ENCODE peak calls at places on chromosomes 5 and 9, in eight cellular contexts. C is stimulated activated CD4-positive, alpha-beta T cell treated with anti-CD3 and anti-CD28 coated beads, TNF-alpha, amount 100 ng/mL, for 24 hours; D is glomerular endothelial cell; N is bronchial epithelial cell; X is stomach; H is activated CD8-positive, alpha-beta memory T cell treated with anti-CD3 and anti-CD28 coated beads for 48 hours; G is HuH-7; Q is T-helper 17 cell. W is an unnamed sample.

GRCh38 chr9:36728651-36729520 is 156.2 kb downstream of the MELK start:
- DNase-seq in C (peak), D (peak), N (peak), X (peak), H (peak), G (peak), Q (peak), W (peak)

GRCh38 chr9:113352411-113352810 is 3.1 kb downstream of the BSPRY start:
- DNase-seq in C (no peak), D (no peak), N (peak), X (no peak), H (no peak), G (no peak), Q (no peak), W (no peak)

GRCh38 chr9:115115924-115116323 is 2.0 kb downstream of the TNC start:
- DNase-seq in C (no peak), D (no peak), N (peak), X (no peak), H (no peak), G (no peak), Q (no peak), W (no peak)

GRCh38 chr9:129497064-129497836 is 123.7 kb downstream of the C9orf50 start:
- DNase-seq in C (no peak), D (no peak), N (no peak), X (no peak), H (no peak), G (no peak), Q (no peak), W (no peak)

GRCh38 chr5:2024986-2025721 is 142.4 kb upstream of the IRX4 start:
- DNase-seq in C (no peak), D (no peak), N (no peak), X (no peak), H (no peak), G (no peak), Q (no peak), W (no peak)

GRCh38 chr5:65121880-65122436 is 353.2 kb downstream of the CWC27 start:
- DNase-seq in C (no peak), D (no peak), N (peak), X (no peak), H (no peak), G (no peak), Q (no peak), W (no peak)

GRCh38 chr5:2726366-2726765 is 25.1 kb downstream of the IRX2 start:
- DNase-seq in C (no peak), D (no peak), N (no peak), X (no peak), H (no peak), G (no peak), Q (no peak), W (no peak)

GRCh38 chr5:170419666-170420065 is 30.5 kb upstream of the KCNMB1 start:
- DNase-seq in C (no peak), D (no peak), N (no peak), X (no peak), H (no peak), G (no peak), Q (no peak), W (no peak)

GRCh38 chr9:37956904-37957663 is 53.2 kb upstream of the SLC25A51 start:
- DNase-seq in C (no peak), D (no peak), N (no peak), X (peak), H (no peak), G (no peak), Q (no peak), W (no peak)

GRCh38 chr5:4245076-4245475 is 649.4 kb downstream of the IRX1 start:
- DNase-seq in C (no peak), D (no peak), N (no peak), X (no peak), H (no peak), G (no peak), Q (no peak), W (no peak)

GRCh38 chr5:150567031-150567680 is 59.2 kb downstream of the NDST1 start:
- DNase-seq in C (no peak), D (no peak), N (peak), X (no peak), H (no peak), G (no peak), Q (no peak), W (no peak)

GRCh38 chr9:120783611-120784047 is 9.6 kb downstream of the FBXW2 start:
- DNase-seq in C (no peak), D (no peak), N (peak), X (no peak), H (no peak), G (peak), Q (no peak), W (no peak)

GRCh38 chr9:125701351-125701750 is 5.7 kb downstream of the MAPKAP1 start:
- DNase-seq in C (no peak), D (peak), N (peak), X (no peak), H (no peak), G (no peak), Q (no peak), W (no peak)

GRCh38 chr5:57175586-57175985 is 1.7 kb downstream of the GPBP1 start:
- DNase-seq in C (no peak), D (no peak), N (no peak), X (no peak), H (peak), G (no peak), Q (no peak), W (no peak)

GRCh38 chr5:27947088-27947487 is 908.7 kb upstream of the CDH9 start:
- DNase-seq in C (no peak), D (no peak), N (no peak), X (no peak), H (no peak), G (no peak), Q (no peak), W (no peak)

GRCh38 chr5:1771149-1772065 is 28.2 kb downstream of the MRPL36 start:
- DNase-seq in C (no peak), D (no peak), N (no peak), X (no peak), H (no peak), G (no peak), Q (no peak), W (no peak)

GRCh38 chr5:61416010-61416409 is 84.0 kb downstream of the ZSWIM6 start:
- DNase-seq in C (no peak), D (no peak), N (peak), X (no peak), H (no peak), G (no peak), Q (no peak), W (no peak)

GRCh38 chr5:10018670-10019069 is 231.0 kb downstream of the ATPSCKMT start:
- DNase-seq in C (no peak), D (no peak), N (peak), X (no peak), H (no peak), G (no peak), Q (no peak), W (peak)

GRCh38 chr9:29208670-29209069 is 1635.4 kb upstream of the C9orf72 start:
- DNase-seq in C (no peak), D (no peak), N (no peak), X (no peak), H (no peak), G (no peak), Q (no peak), W (peak)

GRCh38 chr5:10235350-10235749 is 14.3 kb downstream of the ATPSCKMT start:
- DNase-seq in C (no peak), D (no peak), N (no peak), X (no peak), H (no peak), G (no peak), Q (no peak), W (no peak)

GRCh38 chr5:68683632-68684035 is 410.2 kb upstream of the SLC30A5 start:
- DNase-seq in C (no peak), D (no peak), N (peak), X (no peak), H (no peak), G (no peak), Q (no peak), W (peak)

GRCh38 chr5:67129768-67130167 is 66.8 kb downstream of the CD180 start:
- DNase-seq in C (no peak), D (no peak), N (no peak), X (no peak), H (no peak), G (no peak), Q (no peak), W (no peak)

GRCh38 chr9:88681434-88681833 is 146.5 kb downstream of the NXNL2 start:
- DNase-seq in C (no peak), D (no peak), N (no peak), X (no peak), H (no peak), G (no peak), Q (no peak), W (no peak)

GRCh38 chr5:105587963-105588662 is 2025.5 kb upstream of the NUDT12 start:
- DNase-seq in C (no peak), D (no peak), N (peak), X (no peak), H (no peak), G (no peak), Q (no peak), W (no peak)

GRCh38 chr5:135916638-135917263 is 21.1 kb upstream of the IL9 start:
- DNase-seq in C (no peak), D (no peak), N (no peak), X (no peak), H (no peak), G (no peak), Q (no peak), W (no peak)

GRCh38 chr9:126366366-126367011 is 39.9 kb downstream of the MVB12B start:
- DNase-seq in C (no peak), D (no peak), N (no peak), X (no peak), H (no peak), G (no peak), Q (no peak), W (no peak)

GRCh38 chr5:96935556-96936430 is at the start of gene LNPEP:
- DNase-seq in C (peak), D (peak), N (peak), X (peak), H (peak), G (peak), Q (peak), W (peak)

GRCh38 chr9:81648891-81649290 is 40.5 kb downstream of the TLE1 start:
- DNase-seq in C (no peak), D (no peak), N (no peak), X (no peak), H (no peak), G (no peak), Q (no peak), W (no peak)

GRCh38 chr9:73577867-73578266 is 426.2 kb downstream of the ANXA1 start:
- DNase-seq in C (no peak), D (no peak), N (peak), X (no peak), H (no peak), G (no peak), Q (no peak), W (no peak)

GRCh38 chr5:59533730-59534108 is 359.8 kb downstream of the PDE4D start:
- DNase-seq in C (no peak), D (no peak), N (no peak), X (no peak), H (no peak), G (no peak), Q (no peak), W (no peak)

GRCh38 chr9:136852664-136853595 is 784 bp downstream of the MAMDC4 start:
- DNase-seq in C (no peak), D (no peak), N (no peak), X (no peak), H (no peak), G (no peak), Q (no peak), W (no peak)

W was measured in foreskin melanocyte.